ENCODE peak calls at places on chromosomes 11 and 22, in eight cellular contexts. Q, M, A, L, B, O, T and Z are unnamed samples.

GRCh38 chr22:49017769-49018330 is 809.8 kb downstream of the BRD1 start:
- DNase-seq in Q (no peak), M (no peak), A (no peak), L (no peak), B (no peak), O (no peak), T (no peak), Z (no peak)

GRCh38 chr22:46425011-46425410 is 89.5 kb downstream of the TRMU start:
- DNase-seq in Q (no peak), M (no peak), A (peak), L (peak), B (no peak), O (peak), T (peak), Z (no peak)

GRCh38 chr11:20026629-20027545 is 133.4 kb downstream of the DBX1 start:
- DNase-seq in Q (no peak), M (no peak), A (no peak), L (peak), B (no peak), O (no peak), T (no peak), Z (no peak)

GRCh38 chr11:27012254-27012921 is 18.5 kb downstream of the FIBIN start:
- DNase-seq in Q (no peak), M (no peak), A (peak), L (peak), B (no peak), O (no peak), T (no peak), Z (no peak)

GRCh38 chr11:2104524-2105440 is 34.4 kb downstream of the IGF2 start:
- DNase-seq in Q (no peak), M (no peak), A (no peak), L (no peak), B (no peak), O (no peak), T (no peak), Z (no peak)

GRCh38 chr22:37896181-37896592 is 9.9 kb upstream of the MICALL1 start:
- DNase-seq in Q (no peak), M (no peak), A (no peak), L (peak), B (peak), O (no peak), T (no peak), Z (peak)

GRCh38 chr22:31055322-31056159 is 25.6 kb upstream of the SMTN start:
- DNase-seq in Q (no peak), M (peak), A (peak), L (peak), B (peak), O (peak), T (peak), Z (no peak)

GRCh38 chr22:47168900-47169800 is 406.7 kb downstream of the TBC1D22A start:
- DNase-seq in Q (no peak), M (peak), A (peak), L (no peak), B (peak), O (no peak), T (no peak), Z (no peak)

GRCh38 chr11:108453207-108453835 is 14.0 kb downstream of the C11orf65 start:
- DNase-seq in Q (no peak), M (no peak), A (no peak), L (no peak), B (no peak), O (no peak), T (no peak), Z (no peak)

GRCh38 chr11:2411446-2412305 is 11.1 kb downstream of the TSSC4 start:
- DNase-seq in Q (no peak), M (no peak), A (no peak), L (no peak), B (no peak), O (no peak), T (no peak), Z (no peak)

GRCh38 chr11:70650075-70650909 is 252.0 kb downstream of the CTTN start:
- DNase-seq in Q (no peak), M (peak), A (peak), L (peak), B (peak), O (no peak), T (no peak), Z (no peak)

GRCh38 chr11:43537831-43538230 is 142.7 kb upstream of the HSD17B12 start:
- DNase-seq in Q (no peak), M (no peak), A (no peak), L (no peak), B (no peak), O (no peak), T (no peak), Z (no peak)

GRCh38 chr11:58057481-58057880 is 26.7 kb downstream of the OR6Q1 start:
- DNase-seq in Q (no peak), M (no peak), A (peak), L (no peak), B (no peak), O (no peak), T (no peak), Z (no peak)

GRCh38 chr11:8293171-8293570 is 29.5 kb upstream of the LMO1 start:
- DNase-seq in Q (no peak), M (no peak), A (no peak), L (no peak), B (no peak), O (no peak), T (no peak), Z (no peak)

GRCh38 chr11:83070044-83070877 is 1.4 kb downstream of the RAB30 start:
- DNase-seq in Q (no peak), M (peak), A (peak), L (peak), B (no peak), O (peak), T (no peak), Z (no peak)

GRCh38 chr11:37613031-37613430 is 1015.0 kb upstream of the RAG2 start:
- DNase-seq in Q (no peak), M (no peak), A (no peak), L (no peak), B (no peak), O (no peak), T (no peak), Z (no peak)

GRCh38 chr22:44728761-44729261 is 23.6 kb upstream of the ARHGAP8 start:
- DNase-seq in Q (no peak), M (no peak), A (no peak), L (no peak), B (peak), O (no peak), T (no peak), Z (no peak)

GRCh38 chr22:33579448-33580093 is 340.7 kb downstream of the LARGE1 start:
- DNase-seq in Q (no peak), M (peak), A (peak), L (peak), B (peak), O (no peak), T (no peak), Z (no peak)

GRCh38 chr11:43803766-43804165 is 76.9 kb upstream of the ALKBH3 start:
- DNase-seq in Q (no peak), M (no peak), A (no peak), L (no peak), B (no peak), O (no peak), T (no peak), Z (no peak)

GRCh38 chr11:112150517-112150916 is 13.4 kb downstream of the IL18 start:
- DNase-seq in Q (no peak), M (no peak), A (no peak), L (no peak), B (no peak), O (no peak), T (no peak), Z (no peak)

GRCh38 chr11:18752502-18752901 is 26.5 kb upstream of the IGSF22 start:
- DNase-seq in Q (no peak), M (no peak), A (no peak), L (no peak), B (no peak), O (no peak), T (no peak), Z (no peak)

GRCh38 chr11:35106595-35106994 is 32.4 kb upstream of the CD44 start:
- DNase-seq in Q (no peak), M (no peak), A (no peak), L (no peak), B (no peak), O (no peak), T (no peak), Z (no peak)

GRCh38 chr11:46987183-46987582 is 50.6 kb downstream of the CSTPP1 start:
- DNase-seq in Q (no peak), M (peak), A (no peak), L (no peak), B (no peak), O (no peak), T (no peak), Z (no peak)

GRCh38 chr11:10601722-10602281 is 33.3 kb upstream of the LYVE1 start:
- DNase-seq in Q (no peak), M (no peak), A (no peak), L (no peak), B (no peak), O (no peak), T (no peak), Z (no peak)

GRCh38 chr11:73262851-73263495 is 9.2 kb upstream of the P2RY6 start:
- DNase-seq in Q (no peak), M (peak), A (peak), L (peak), B (no peak), O (no peak), T (no peak), Z (no peak)

GRCh38 chr11:130068546-130068985 is 1.1 kb upstream of the APLP2 start:
- DNase-seq in Q (no peak), M (no peak), A (no peak), L (no peak), B (no peak), O (no peak), T (no peak), Z (no peak)

GRCh38 chr11:123434262-123434661 is 4.2 kb downstream of the GRAMD1B start:
- DNase-seq in Q (no peak), M (peak), A (peak), L (peak), B (no peak), O (no peak), T (no peak), Z (no peak)

GRCh38 chr11:110471315-110471714 is 41.6 kb downstream of the FDX1 start:
- DNase-seq in Q (no peak), M (no peak), A (peak), L (peak), B (no peak), O (no peak), T (no peak), Z (no peak)

GRCh38 chr11:36009469-36009868 is 65.6 kb downstream of the LDLRAD3 start:
- DNase-seq in Q (no peak), M (no peak), A (peak), L (peak), B (no peak), O (no peak), T (peak), Z (no peak)

GRCh38 chr22:27377901-27378300 is 423.7 kb downstream of the MN1 start:
- DNase-seq in Q (no peak), M (no peak), A (no peak), L (no peak), B (no peak), O (no peak), T (no peak), Z (no peak)

GRCh38 chr22:20431520-20432237 is 5.9 kb downstream of the SCARF2 start:
- DNase-seq in Q (no peak), M (no peak), A (no peak), L (no peak), B (no peak), O (no peak), T (no peak), Z (no peak)
- H3K4me3 ChIP-seq in Q (peak), M (peak), A (no peak), L (no peak), B (peak), O (no peak), T (no peak), Z (peak)

GRCh38 chr11:12394601-12395000 is 17.2 kb downstream of the PARVA start:
- DNase-seq in Q (no peak), M (no peak), A (no peak), L (no peak), B (no peak), O (no peak), T (no peak), Z (no peak)

GRCh38 chr11:12399355-12399754 is 22.0 kb downstream of the PARVA start:
- DNase-seq in Q (no peak), M (no peak), A (no peak), L (no peak), B (no peak), O (no peak), T (no peak), Z (no peak)

GRCh38 chr11:12395333-12395732 is 18.0 kb downstream of the PARVA start:
- DNase-seq in Q (no peak), M (no peak), A (no peak), L (no peak), B (no peak), O (no peak), T (no peak), Z (no peak)

GRCh38 chr11:12402027-12402426 is 24.7 kb downstream of the PARVA start:
- DNase-seq in Q (no peak), M (no peak), A (no peak), L (no peak), B (no peak), O (no peak), T (no peak), Z (no peak)

GRCh38 chr11:12397953-12398352 is 20.6 kb downstream of the PARVA start:
- DNase-seq in Q (no peak), M (peak), A (peak), L (peak), B (peak), O (peak), T (peak), Z (no peak)
- H3K4me3 ChIP-seq in Q (no peak), M (no peak), A (peak), L (no peak), B (no peak), O (no peak), T (no peak), Z (no peak)

GRCh38 chr11:65856689-65857499 is 1.1 kb downstream of the CFL1 start:
- DNase-seq in Q (peak), M (peak), A (peak), L (peak), B (peak), O (no peak), T (no peak), Z (peak)
- H3K4me3 ChIP-seq in Q (peak), M (peak), A (peak), L (peak), B (peak), O (peak), T (peak), Z (peak)

DNA sequence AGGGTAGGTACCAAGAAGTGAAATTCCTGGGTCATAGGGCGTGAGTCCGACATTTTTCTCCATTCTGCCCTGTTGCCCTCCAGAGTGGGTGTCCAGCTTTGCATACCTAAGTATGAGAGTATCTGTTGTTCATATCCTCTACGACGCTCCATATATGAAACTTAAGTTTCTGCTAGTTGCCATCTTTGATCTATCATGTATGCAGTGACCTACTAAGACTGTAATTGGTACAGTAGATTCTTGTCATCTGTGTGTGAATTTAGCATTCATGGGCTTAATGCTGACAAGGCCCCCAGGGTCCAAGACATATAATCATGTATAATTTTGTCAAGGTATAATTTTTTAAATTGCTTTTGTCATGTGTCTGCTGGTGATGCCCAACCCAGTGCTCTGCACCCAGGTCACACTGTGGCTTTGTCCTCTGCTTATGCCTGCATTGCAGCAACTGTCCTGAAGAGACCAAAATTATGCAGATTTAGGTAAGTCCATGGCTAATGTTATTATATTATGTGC is 12.1 kb downstream of the NEAT1 start:
- DNase-seq in Q (no peak), M (peak), A (peak), L (peak), B (no peak), O (no peak), T (no peak), Z (no peak)
- H3K4me3 ChIP-seq in Q (no peak), M (no peak), A (peak), L (no peak), B (no peak), O (peak), T (no peak), Z (no peak)

DNA sequence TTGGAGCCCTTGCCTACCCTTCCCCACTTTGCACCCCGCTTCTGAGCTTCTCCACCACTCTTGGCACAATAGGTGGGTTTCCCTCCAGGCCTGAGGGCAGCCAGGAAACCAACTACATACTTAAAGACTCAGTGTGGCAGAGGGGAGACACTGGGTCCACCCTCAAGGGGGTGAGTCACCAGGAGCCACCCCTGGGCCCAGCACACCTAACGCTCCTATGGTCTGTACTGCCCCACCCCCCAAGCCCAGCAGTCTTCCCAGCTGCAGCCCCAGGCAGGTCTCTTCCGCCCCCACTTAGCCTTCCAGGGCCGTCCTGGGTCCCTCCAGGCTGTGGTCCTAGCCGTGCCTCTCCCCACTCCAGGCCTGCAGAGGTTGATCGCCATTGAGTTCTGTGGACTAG is 3.2 kb upstream of the TMPRSS13 start:
- DNase-seq in Q (no peak), M (no peak), A (no peak), L (no peak), B (no peak), O (no peak), T (no peak), Z (no peak)
- H3K4me3 ChIP-seq in Q (no peak), M (no peak), A (no peak), L (no peak), B (no peak), O (no peak), T (no peak), Z (no peak)

GRCh38 chr11:102319544-102319943 is 2.3 kb downstream of the BIRC3 start:
- DNase-seq in Q (no peak), M (no peak), A (no peak), L (no peak), B (no peak), O (no peak), T (no peak), Z (no peak)

GRCh38 chr11:102322560-102322959 is 5.3 kb downstream of the BIRC3 start:
- DNase-seq in Q (no peak), M (no peak), A (peak), L (no peak), B (no peak), O (no peak), T (no peak), Z (no peak)

GRCh38 chr11:102320166-102320565 is 2.9 kb downstream of the BIRC3 start:
- DNase-seq in Q (no peak), M (no peak), A (no peak), L (no peak), B (no peak), O (no peak), T (no peak), Z (no peak)

GRCh38 chr11:102318469-102318868 is 1.2 kb downstream of the BIRC3 start:
- DNase-seq in Q (peak), M (peak), A (peak), L (no peak), B (no peak), O (no peak), T (no peak), Z (peak)

GRCh38 chr11:102320679-102321078 is 3.4 kb downstream of the BIRC3 start:
- DNase-seq in Q (no peak), M (no peak), A (no peak), L (no peak), B (no peak), O (no peak), T (no peak), Z (no peak)
- H3K4me3 ChIP-seq in Q (no peak), M (no peak), A (no peak), L (no peak), B (no peak), O (no peak), T (no peak), Z (peak)